ENCODE peak calls at places on chromosomes 7 and 10, in nine cellular contexts. A is astrocyte, H is fibroblast of pulmonary artery, X is pancreas, M is astrocyte of the spinal cord, Q is fibroblast of villous mesenchyme, I is left ventricle myocardium inferior, E is GM23338, Z is GM10248. U is an unnamed sample.

GRCh38 chr10:129754211-129755050 is 209.6 kb downstream of the EBF3 start:
- DNase-seq in A (no peak), H (no peak), X (peak), M (no peak), Q (no peak), I (no peak), E (no peak), Z (no peak), U (no peak)

GRCh38 chr7:158760445-158760764 is 55.8 kb upstream of the NCAPG2 start:
- DNase-seq in A (no peak), H (no peak), X (no peak), M (no peak), Q (no peak), I (no peak), E (no peak), Z (no peak), U (no peak)

GRCh38 chr10:20641605-20642004 is 255.5 kb downstream of the NEBL start:
- DNase-seq in A (no peak), H (no peak), X (no peak), M (no peak), Q (no peak), I (no peak), E (no peak), Z (no peak), U (no peak)

GRCh38 chr10:109762556-109762955 is 160.8 kb downstream of the XPNPEP1 start:
- DNase-seq in A (no peak), H (no peak), X (no peak), M (no peak), Q (no peak), I (no peak), E (no peak), Z (no peak), U (no peak)

GRCh38 chr10:3452234-3452633 is 279.7 kb upstream of the PITRM1 start:
- DNase-seq in A (peak), H (peak), X (no peak), M (peak), Q (peak), I (no peak), E (peak), Z (no peak), U (no peak)

GRCh38 chr10:71082930-71083329 is 129.4 kb upstream of the UNC5B start:
- DNase-seq in A (no peak), H (no peak), X (no peak), M (no peak), Q (no peak), I (no peak), E (no peak), Z (no peak), U (no peak)

GRCh38 chr7:38978474-38978873 is 765 bp downstream of the POU6F2 start:
- DNase-seq in A (no peak), H (no peak), X (no peak), M (no peak), Q (no peak), I (no peak), E (peak), Z (no peak), U (no peak)

GRCh38 chr10:116779076-116779687 is 36.8 kb upstream of the HSPA12A start:
- DNase-seq in A (peak), H (no peak), X (no peak), M (no peak), Q (no peak), I (no peak), E (no peak), Z (no peak), U (no peak)

GRCh38 chr10:96395931-96396877 is 37.4 kb upstream of the OPALIN start:
- DNase-seq in A (peak), H (peak), X (peak), M (peak), Q (peak), I (peak), E (peak), Z (peak), U (no peak)

GRCh38 chr7:76196786-76197185 is 4.9 kb upstream of the SRRM3 start:
- DNase-seq in A (no peak), H (no peak), X (no peak), M (no peak), Q (no peak), I (no peak), E (no peak), Z (no peak), U (no peak)

GRCh38 chr7:120060283-120060682 is 212.7 kb upstream of the KCND2 start:
- DNase-seq in A (peak), H (peak), X (no peak), M (no peak), Q (peak), I (no peak), E (no peak), Z (no peak), U (no peak)

GRCh38 chr7:44228571-44229350 is 28.0 kb downstream of the YKT6 start:
- DNase-seq in A (no peak), H (no peak), X (no peak), M (no peak), Q (no peak), I (no peak), E (no peak), Z (no peak), U (no peak)

GRCh38 chr7:1020849-1021251 is 23.5 kb upstream of the GPR146 start:
- DNase-seq in A (no peak), H (no peak), X (no peak), M (no peak), Q (no peak), I (no peak), E (no peak), Z (no peak), U (no peak)
- TF ChIP-seq CTCF in A (no peak), H (no peak), X (no peak), M (no peak), Q (peak), I (peak), E (peak), Z (peak), U (no peak)

GRCh38 chr7:12685550-12685949 is 1.9 kb upstream of the ARL4A start:
- DNase-seq in A (peak), H (peak), X (no peak), M (peak), Q (peak), I (no peak), E (peak), Z (no peak), U (peak)

GRCh38 chr7:12684733-12685132 is 2.7 kb upstream of the ARL4A start:
- DNase-seq in A (no peak), H (no peak), X (no peak), M (no peak), Q (no peak), I (no peak), E (no peak), Z (no peak), U (no peak)

GRCh38 chr7:12686234-12686893 is 1.1 kb upstream of the ARL4A start:
- DNase-seq in A (peak), H (peak), X (peak), M (peak), Q (peak), I (peak), E (peak), Z (peak), U (peak)

GRCh38 chr7:12684186-12684585 is 3.2 kb upstream of the ARL4A start:
- DNase-seq in A (no peak), H (no peak), X (no peak), M (no peak), Q (peak), I (no peak), E (no peak), Z (no peak), U (no peak)

DNA sequence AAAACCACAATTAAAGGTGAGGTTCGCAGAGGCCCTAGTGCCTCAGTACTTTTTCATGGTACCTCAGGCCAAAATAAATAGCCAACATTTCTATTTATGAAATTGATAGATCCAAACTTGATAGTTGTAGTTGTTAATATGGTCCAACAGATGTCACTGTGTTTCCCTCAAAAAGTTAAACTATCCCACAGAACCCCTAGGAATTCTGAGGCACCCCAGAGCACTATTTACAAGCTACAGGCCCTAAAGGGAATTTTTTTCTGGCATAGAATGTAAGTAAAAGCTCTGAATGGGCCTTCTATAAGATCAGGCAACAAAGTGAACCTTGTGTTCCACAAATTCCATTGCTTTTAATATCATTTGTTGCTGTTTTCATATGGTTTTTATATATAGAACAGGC is 3.8 kb upstream of the ARL4A start:
- DNase-seq in A (no peak), H (peak), X (no peak), M (peak), Q (peak), I (no peak), E (peak), Z (no peak), U (no peak)
- TF ChIP-seq CTCF in A (peak), H (peak), X (no peak), M (peak), Q (peak), I (peak), E (peak), Z (no peak), U (peak)

DNA sequence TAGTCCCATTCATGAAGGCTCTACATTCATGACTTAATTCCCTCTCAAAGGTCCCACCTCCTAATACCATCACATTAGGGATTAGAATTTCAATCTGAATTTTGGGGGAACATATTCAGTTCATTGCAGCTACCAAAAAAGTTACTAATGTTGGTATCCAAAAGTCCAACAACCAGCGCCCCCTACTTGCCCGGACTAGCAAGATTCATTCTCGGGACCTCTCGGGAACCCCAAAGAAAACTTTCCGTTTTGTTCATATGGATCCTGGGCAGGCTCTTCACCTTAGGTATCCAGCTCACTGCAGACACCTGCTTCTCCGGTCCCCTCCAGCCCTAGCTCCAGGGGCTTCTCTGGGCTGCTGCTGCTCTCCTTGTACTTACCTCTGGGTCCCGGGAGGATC is 8.9 kb upstream of the GRK5 start:
- DNase-seq in A (no peak), H (no peak), X (no peak), M (no peak), Q (peak), I (no peak), E (peak), Z (peak), U (no peak)
- TF ChIP-seq CTCF in A (peak), H (peak), X (no peak), M (peak), Q (peak), I (peak), E (peak), Z (peak), U (no peak)

GRCh38 chr10:133309111-133309719 is 501 bp downstream of the ZNF511 start:
- DNase-seq in A (peak), H (peak), X (peak), M (peak), Q (peak), I (peak), E (peak), Z (peak), U (peak)

GRCh38 chr10:133306941-133307379 is 1.7 kb downstream of the TUBGCP2 start:
- DNase-seq in A (no peak), H (no peak), X (no peak), M (no peak), Q (no peak), I (no peak), E (no peak), Z (no peak), U (no peak)

GRCh38 chr10:133309720-133310398 is 1.1 kb downstream of the ZNF511 start:
- DNase-seq in A (no peak), H (no peak), X (peak), M (no peak), Q (no peak), I (peak), E (no peak), Z (no peak), U (no peak)

GRCh38 chr10:133307776-133308430 is 769 bp downstream of the TUBGCP2 start:
- DNase-seq in A (peak), H (peak), X (peak), M (peak), Q (peak), I (peak), E (peak), Z (peak), U (peak)

DNA sequence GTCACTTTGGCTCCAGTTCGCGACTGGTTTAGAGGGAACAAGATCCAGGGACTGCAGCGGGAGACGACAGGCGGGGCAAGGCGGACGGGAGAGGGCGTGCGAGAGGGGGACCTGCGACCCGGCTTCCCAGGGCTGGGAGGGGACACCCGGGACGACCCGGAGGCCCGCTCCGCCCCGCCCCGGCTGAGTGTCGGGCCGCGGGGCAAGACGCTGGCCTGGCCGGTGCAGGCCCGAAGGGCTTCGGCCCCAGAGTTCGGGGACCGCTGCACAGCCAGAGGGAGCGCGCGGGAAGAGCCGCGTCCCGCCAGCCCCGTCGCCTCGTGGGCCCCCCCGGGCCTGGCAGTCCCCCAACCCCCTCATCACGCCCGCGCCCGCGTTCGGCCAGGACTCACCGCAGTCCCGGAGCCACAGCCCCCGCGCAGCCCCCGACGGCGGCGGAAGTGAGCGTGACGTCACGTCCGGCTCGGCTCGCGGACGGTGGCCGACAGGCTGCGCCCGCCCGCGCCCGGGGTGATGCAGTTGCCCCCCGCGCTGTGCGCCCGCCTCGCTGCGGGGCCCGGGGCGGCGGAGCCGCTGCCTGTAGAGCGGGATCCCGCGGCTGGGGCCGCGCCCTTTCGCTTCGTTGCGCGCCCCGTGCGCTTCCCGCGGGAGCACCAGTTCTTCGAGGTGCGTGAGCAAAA is at the start of the genes TUBGCP2 and ZNF511:
- DNase-seq in A (peak), H (peak), X (peak), M (peak), Q (peak), I (peak), E (peak), Z (peak), U (peak)
- TF ChIP-seq CTCF in A (no peak), H (no peak), X (no peak), M (peak), Q (peak), I (peak), E (peak), Z (no peak), U (no peak)

DNA sequence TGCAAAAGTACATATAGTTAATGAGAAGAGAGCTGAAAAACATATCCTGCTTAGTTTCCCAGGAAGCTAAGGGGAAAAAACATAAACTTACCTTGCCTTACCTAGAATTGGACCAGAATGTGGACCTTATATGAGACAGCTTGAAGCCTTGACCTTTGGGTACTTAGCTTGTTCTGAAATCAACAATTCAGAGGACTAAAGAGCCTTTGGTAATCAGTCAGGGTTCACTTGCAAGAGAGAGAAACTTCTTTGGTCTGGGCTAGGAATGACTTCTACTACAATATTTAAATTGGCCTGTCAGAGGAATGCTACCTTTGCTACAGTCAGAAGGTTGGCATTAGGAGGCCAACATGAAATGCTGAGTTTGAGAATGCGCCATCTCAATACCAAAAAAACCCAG is 24.9 kb downstream of the SAMD8 start:
- DNase-seq in A (no peak), H (no peak), X (no peak), M (no peak), Q (no peak), I (no peak), E (peak), Z (no peak), U (no peak)
- TF ChIP-seq CTCF in A (no peak), H (no peak), X (no peak), M (no peak), Q (no peak), I (no peak), E (no peak), Z (no peak), U (no peak)

DNA sequence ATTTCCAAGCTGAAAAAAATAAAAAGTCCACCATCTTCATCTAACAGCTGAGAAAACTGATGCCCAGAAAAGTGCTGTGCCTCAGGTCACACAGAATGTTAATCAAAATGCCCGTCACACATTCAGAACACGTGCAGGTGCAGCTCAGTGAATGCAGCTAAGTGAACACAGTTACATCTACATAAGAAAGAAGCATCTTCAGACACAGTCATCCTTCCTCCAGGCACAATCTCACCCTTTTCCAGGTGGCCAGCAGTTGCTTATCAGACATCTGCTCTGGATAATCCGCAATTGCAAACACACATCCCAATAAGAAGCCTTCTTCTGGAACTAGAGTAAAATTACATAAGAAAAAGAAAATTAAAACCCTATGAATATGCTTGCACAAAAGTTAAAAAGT is 35.3 kb downstream of the PAXIP1 start:
- DNase-seq in A (no peak), H (no peak), X (no peak), M (no peak), Q (no peak), I (no peak), E (no peak), Z (no peak), U (no peak)
- TF ChIP-seq CTCF in A (no peak), H (no peak), X (no peak), M (no peak), Q (no peak), I (no peak), E (no peak), Z (no peak), U (no peak)

GRCh38 chr10:90751107-90751997 is 106.5 kb downstream of the HTR7 start:
- DNase-seq in A (no peak), H (peak), X (no peak), M (peak), Q (peak), I (no peak), E (peak), Z (peak), U (no peak)
- TF ChIP-seq CTCF in A (peak), H (peak), X (peak), M (peak), Q (peak), I (peak), E (peak), Z (peak), U (peak)

DNA sequence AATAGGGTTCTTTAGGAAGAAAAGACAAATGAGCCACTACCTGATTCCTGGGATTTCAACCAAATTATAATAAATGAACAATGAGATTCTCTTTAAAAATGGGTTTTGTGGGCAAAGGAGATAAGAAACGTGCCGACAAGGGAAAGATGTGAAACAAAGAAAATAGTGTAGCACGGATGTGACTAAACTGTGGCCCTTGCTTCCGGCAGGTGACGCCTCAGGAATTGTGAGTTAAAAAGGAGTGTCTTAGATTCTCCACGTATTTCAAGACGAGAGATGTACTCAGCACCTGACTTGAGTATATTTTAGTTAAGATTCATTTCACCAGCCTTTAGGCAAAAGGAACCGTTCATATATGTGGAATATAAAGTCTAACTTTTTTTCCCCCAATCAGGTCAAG is 75.9 kb downstream of the DNAH11 start:
- DNase-seq in A (no peak), H (no peak), X (no peak), M (no peak), Q (no peak), I (no peak), E (no peak), Z (no peak), U (no peak)
- TF ChIP-seq CTCF in A (no peak), H (no peak), X (no peak), M (no peak), Q (no peak), I (no peak), E (no peak), Z (no peak), U (no peak)